ENCODE peak calls at places on chromosomes 12 and 14, in seven cellular contexts. I, F, B, Z, A, K and D are unnamed samples.
A peak's percentile ranks its signal among the peaks of the same experiment; 100 is the strongest.

GRCh38 chr12:93741741-93742085 is 64.5 kb downstream of the CRADD start:
- DNase-seq in I (peak; percentile 48), F (no peak), B (no peak), Z (peak; percentile 90), A (peak; percentile 39), K (peak; percentile 73), D (no peak)

GRCh38 chr12:93146278-93146939 is 217.3 kb upstream of the EEA1 start:
- DNase-seq in I (no peak), F (no peak), B (no peak), Z (no peak), A (no peak), K (no peak), D (no peak)

GRCh38 chr12:89710873-89711179 is 2.2 kb upstream of the ATP2B1 start:
- DNase-seq in I (no peak), F (no peak), B (no peak), Z (no peak), A (no peak), K (no peak), D (no peak)

GRCh38 chr12:53651718-53652117 is 24.2 kb downstream of the ATP5MC2 start:
- DNase-seq in I (no peak), F (no peak), B (no peak), Z (no peak), A (no peak), K (no peak), D (no peak)

GRCh38 chr12:9634177-9634803 is 26.6 kb upstream of the KLRB1 start:
- DNase-seq in I (peak; percentile 56), F (no peak), B (peak; percentile 60), Z (peak; percentile 47), A (peak; percentile 74), K (no peak), D (no peak)

GRCh38 chr14:61510736-61511557 is 184.4 kb upstream of the HIF1A start:
- DNase-seq in I (no peak), F (no peak), B (no peak), Z (no peak), A (no peak), K (no peak), D (no peak)

GRCh38 chr12:54983536-54984102 is 943 bp downstream of the TESPA1 start:
- DNase-seq in I (no peak), F (no peak), B (no peak), Z (no peak), A (no peak), K (no peak), D (no peak)

GRCh38 chr14:66511849-66512248 is 3.9 kb downstream of the GPHN start:
- DNase-seq in I (no peak), F (no peak), B (no peak), Z (no peak), A (no peak), K (no peak), D (no peak)

DNA sequence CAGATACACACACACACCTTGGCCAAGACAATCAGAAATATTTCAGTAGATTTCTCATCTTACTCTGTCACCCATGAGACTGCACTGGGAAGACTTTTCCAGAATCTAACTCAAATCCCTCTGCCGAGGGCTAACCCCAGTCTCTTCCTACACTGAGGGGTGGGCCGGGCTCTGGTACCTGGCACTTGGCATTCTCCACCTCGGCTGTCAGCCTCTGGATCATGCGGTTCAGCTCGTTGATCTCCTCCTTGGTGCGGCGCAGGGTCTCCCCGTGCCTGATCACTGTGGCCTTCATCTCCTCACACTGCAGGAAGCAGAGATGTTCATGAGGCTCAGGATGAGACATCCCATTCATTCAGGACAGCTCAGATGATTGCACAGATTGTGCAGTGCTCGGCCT is 4.9 kb downstream of the KRT83 start:
- DNase-seq in I (no peak), F (no peak), B (no peak), Z (no peak), A (no peak), K (no peak), D (no peak)
- H3K27me3 ChIP-seq in I (no peaks in the 10 kb centered on the region), F (no peaks in the 10 kb centered on the region), B (peaks cover 42% of the 10 kb centered on the region), Z (no peaks in the 10 kb centered on the region), A (no peaks in the 10 kb centered on the region), K (peaks cover 3% of the 10 kb centered on the region), D (peaks cover 26% of the 10 kb centered on the region)

GRCh38 chr14:104799239-104799599 is 1.7 kb upstream of the ZBTB42 start:
- DNase-seq in I (no peak), F (peak; percentile 23), B (no peak), Z (no peak), A (no peak), K (no peak), D (no peak)

GRCh38 chr14:104796682-104797081 is 1.1 kb upstream of the AKT1 start:
- DNase-seq in I (no peak), F (no peak), B (no peak), Z (no peak), A (no peak), K (no peak), D (no peak)

GRCh38 chr14:104795781-104796681 is 483 bp upstream of the AKT1 start:
- DNase-seq in I (no peak), F (peak; percentile 86), B (no peak), Z (no peak), A (peak; percentile 67), K (no peak), D (peak; percentile 70)

GRCh38 chr14:104798300-104799238 is 2.3 kb upstream of the ZBTB42 start:
- DNase-seq in I (no peak), F (peak; percentile 23), B (no peak), Z (no peak), A (no peak), K (no peak), D (no peak)

DNA sequence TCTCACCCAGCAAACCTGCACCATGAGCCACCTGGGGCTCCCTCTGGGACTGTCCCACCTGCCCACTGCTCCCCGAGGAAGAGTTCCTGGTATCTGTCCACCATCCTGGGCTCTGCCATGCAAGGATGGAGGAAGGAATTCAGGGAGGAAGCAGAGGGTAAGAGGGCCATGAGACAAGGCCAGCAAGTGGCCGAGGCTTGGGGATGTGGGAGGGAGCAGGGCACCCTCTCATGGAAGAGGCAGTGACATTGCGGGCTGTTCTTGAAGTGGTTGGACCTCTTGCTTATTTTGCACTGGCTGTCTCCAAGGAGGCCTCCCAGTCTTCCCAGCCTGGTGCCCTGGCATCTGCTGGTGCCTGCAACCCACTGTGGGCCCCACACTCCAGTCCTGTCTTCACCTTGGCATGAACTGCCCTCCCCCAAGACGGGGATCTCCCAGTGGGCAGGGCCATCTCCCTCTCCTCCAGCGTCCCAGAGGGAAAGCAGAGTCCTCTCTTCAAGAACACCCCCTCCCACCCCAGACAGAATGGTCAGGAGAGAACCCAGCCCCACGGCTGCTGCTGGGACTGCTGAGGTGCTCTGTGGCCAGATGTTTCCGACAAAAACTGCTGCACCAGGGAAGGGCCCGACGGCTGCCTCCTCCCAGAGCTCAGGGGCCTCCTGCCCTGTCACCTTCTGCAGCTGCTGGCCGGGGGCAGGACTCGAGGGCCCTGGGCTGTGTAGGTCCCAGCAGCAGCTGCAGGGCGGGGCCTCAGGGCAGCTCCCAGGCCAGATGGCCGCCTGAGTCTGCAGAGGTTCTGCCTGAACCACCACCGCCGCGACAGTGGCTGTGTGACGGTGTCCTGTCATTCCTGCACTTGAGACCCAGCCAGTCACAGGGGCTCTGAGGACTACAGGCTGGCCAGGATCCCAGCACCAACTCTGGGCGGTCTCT is 1.8 kb upstream of the AKT1 start:
- DNase-seq in I (no peak), F (no peak), B (no peak), Z (peak; percentile 63), A (peak; percentile 48), K (no peak), D (no peak)
- H3K27me3 ChIP-seq in I (no peaks in the 10 kb centered on the region), F (no peaks in the 10 kb centered on the region), B (no peaks in the 10 kb centered on the region), Z (peaks cover 7% of the 10 kb centered on the region), A (no peaks in the 10 kb centered on the region), K (peaks cover 67% of the 10 kb centered on the region), D (no peaks in the 10 kb centered on the region)

GRCh38 chr14:26596722-26597030 is 1.2 kb downstream of the NOVA1 start:
- DNase-seq in I (peak; percentile 28), F (peak; percentile 37), B (no peak), Z (no peak), A (no peak), K (no peak), D (no peak)
- H3K27me3 ChIP-seq in I (no peaks in the 10 kb centered on the region), F (no peaks in the 10 kb centered on the region), B (peaks cover 4% of the 10 kb centered on the region), Z (no peaks in the 10 kb centered on the region), A (no peaks in the 10 kb centered on the region), K (no peaks in the 10 kb centered on the region), D (peaks cover 25% of the 10 kb centered on the region)

GRCh38 chr12:128755565-128755964 is 68.2 kb downstream of the SLC15A4 start:
- DNase-seq in I (no peak), F (no peak), B (no peak), Z (peak; percentile 12), A (no peak), K (no peak), D (no peak)

GRCh38 chr12:128747441-128747840 is 76.3 kb downstream of the SLC15A4 start:
- DNase-seq in I (no peak), F (no peak), B (no peak), Z (no peak), A (no peak), K (no peak), D (no peak)

GRCh38 chr12:128754275-128754674 is 69.5 kb downstream of the SLC15A4 start:
- DNase-seq in I (no peak), F (no peak), B (no peak), Z (no peak), A (no peak), K (no peak), D (no peak)

GRCh38 chr12:128753438-128753837 is 70.3 kb downstream of the SLC15A4 start:
- DNase-seq in I (no peak), F (no peak), B (no peak), Z (peak; percentile 28), A (no peak), K (no peak), D (no peak)

DNA sequence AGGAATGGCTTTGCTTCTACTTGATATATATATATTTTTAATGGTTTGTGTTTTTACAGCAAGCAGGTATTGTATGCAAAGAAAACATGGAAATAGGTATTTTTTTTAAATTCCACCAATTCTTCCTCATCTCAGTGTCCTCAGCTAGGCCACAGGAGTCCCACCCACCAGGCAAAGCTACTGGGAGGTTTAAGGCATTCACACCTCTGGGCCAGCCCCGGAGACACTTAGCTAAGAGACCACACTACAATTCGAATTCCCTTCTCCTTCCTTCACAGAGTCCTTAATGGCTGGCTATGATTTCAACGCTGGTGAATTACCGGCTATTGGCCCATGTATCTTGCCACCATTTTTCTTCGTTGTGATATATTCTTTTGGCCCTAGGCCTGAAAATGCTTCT is 71.4 kb downstream of the SLC15A4 start:
- DNase-seq in I (no peak), F (no peak), B (no peak), Z (no peak), A (no peak), K (no peak), D (no peak)
- H3K27me3 ChIP-seq in I (no peaks in the 10 kb centered on the region), F (no peaks in the 10 kb centered on the region), B (no peaks in the 10 kb centered on the region), Z (no peaks in the 10 kb centered on the region), A (no peaks in the 10 kb centered on the region), K (no peaks in the 10 kb centered on the region), D (no peaks in the 10 kb centered on the region)

GRCh38 chr12:110937104-110937641 is 16.8 kb upstream of the MYL2 start:
- DNase-seq in I (no peak), F (peak; percentile 72), B (peak; percentile 16), Z (peak; percentile 92), A (peak; percentile 78), K (peak; percentile 89), D (peak; percentile 77)
- H3K27me3 ChIP-seq in I (peaks cover 3% of the 10 kb centered on the region), F (peaks cover 2% of the 10 kb centered on the region), B (no peaks in the 10 kb centered on the region), Z (no peaks in the 10 kb centered on the region), A (no peaks in the 10 kb centered on the region), K (no peaks in the 10 kb centered on the region), D (no peaks in the 10 kb centered on the region)

GRCh38 chr12:125169870-125170269 is 104.6 kb downstream of the AACS start:
- DNase-seq in I (no peak), F (no peak), B (no peak), Z (no peak), A (no peak), K (no peak), D (no peak)
- H3K27me3 ChIP-seq in I (no peaks in the 10 kb centered on the region), F (no peaks in the 10 kb centered on the region), B (no peaks in the 10 kb centered on the region), Z (no peaks in the 10 kb centered on the region), A (no peaks in the 10 kb centered on the region), K (no peaks in the 10 kb centered on the region), D (no peaks in the 10 kb centered on the region)